ENCODE peak calls at places on chromosomes 11 and 22, in six cellular contexts. One of them, this sample, is unnamed.

GRCh38 chr11:16194566-16194965 is 161.8 kb downstream of the SOX6 start:
- DNase-seq in activated CD4-positive, alpha-beta T cell treated with anti-CD3 and anti-CD28 coated beads for 24 hours: no peak
- DNase-seq in SW 1271: no peak
- DNase-seq in HFFc6: no peak
- DNase-seq in M059J: no peak
- DNase-seq in mammary epithelial cell: no peak
- DNase-seq in this sample: no peak

GRCh38 chr11:115476463-115477286 is 27.5 kb downstream of the CADM1 start:
- DNase-seq in SW 1271: no peak
- DNase-seq in M059J: no peak
- DNase-seq in activated CD4-positive, alpha-beta T cell treated with anti-CD3 and anti-CD28 coated beads for 24 hours: no peak
- DNase-seq in mammary epithelial cell: no peak
- DNase-seq in HFFc6: no peak
- DNase-seq in this sample: no peak

GRCh38 chr11:113730887-113731726 is 25.0 kb upstream of the TMPRSS5 start:
- DNase-seq in HFFc6: peak
- DNase-seq in mammary epithelial cell: peak
- DNase-seq in activated CD4-positive, alpha-beta T cell treated with anti-CD3 and anti-CD28 coated beads for 24 hours: no peak
- DNase-seq in SW 1271: peak
- DNase-seq in M059J: peak
- DNase-seq in this sample: no peak

GRCh38 chr22:43197271-43197941 is 10.5 kb upstream of the TTLL12 start:
- DNase-seq in mammary epithelial cell: no peak
- DNase-seq in M059J: peak
- DNase-seq in HFFc6: peak
- DNase-seq in activated CD4-positive, alpha-beta T cell treated with anti-CD3 and anti-CD28 coated beads for 24 hours: no peak
- DNase-seq in SW 1271: no peak
- DNase-seq in this sample: no peak

GRCh38 chr11:504053-504993 is 2.7 kb downstream of the RNH1 start:
- DNase-seq in M059J: no peak
- DNase-seq in mammary epithelial cell: no peak
- DNase-seq in HFFc6: no peak
- DNase-seq in SW 1271: no peak
- DNase-seq in activated CD4-positive, alpha-beta T cell treated with anti-CD3 and anti-CD28 coated beads for 24 hours: no peak
- DNase-seq in this sample: peak

GRCh38 chr11:66369073-66369894 is 2.3 kb downstream of the SLC29A2 start:
- DNase-seq in mammary epithelial cell: no peak
- DNase-seq in activated CD4-positive, alpha-beta T cell treated with anti-CD3 and anti-CD28 coated beads for 24 hours: no peak
- DNase-seq in SW 1271: no peak
- DNase-seq in M059J: no peak
- DNase-seq in HFFc6: no peak
- DNase-seq in this sample: no peak

GRCh38 chr11:45182902-45183301 is 36.5 kb downstream of the PRDM11 start:
- DNase-seq in HFFc6: peak
- DNase-seq in activated CD4-positive, alpha-beta T cell treated with anti-CD3 and anti-CD28 coated beads for 24 hours: no peak
- DNase-seq in SW 1271: peak
- DNase-seq in M059J: peak
- DNase-seq in mammary epithelial cell: no peak
- DNase-seq in this sample: no peak

GRCh38 chr22:25484916-25485315 is 79.6 kb upstream of the GRK3 start:
- DNase-seq in HFFc6: no peak
- DNase-seq in activated CD4-positive, alpha-beta T cell treated with anti-CD3 and anti-CD28 coated beads for 24 hours: no peak
- DNase-seq in SW 1271: no peak
- DNase-seq in mammary epithelial cell: no peak
- DNase-seq in M059J: no peak
- DNase-seq in this sample: no peak

GRCh38 chr11:32366671-32367070 is 68.7 kb downstream of the WT1 start:
- DNase-seq in M059J: peak
- DNase-seq in activated CD4-positive, alpha-beta T cell treated with anti-CD3 and anti-CD28 coated beads for 24 hours: no peak
- DNase-seq in SW 1271: no peak
- DNase-seq in mammary epithelial cell: no peak
- DNase-seq in HFFc6: no peak
- DNase-seq in this sample: no peak

GRCh38 chr11:95231881-95232605 is 1.0 kb upstream of the SESN3 start:
- DNase-seq in SW 1271: no peak
- DNase-seq in M059J: peak
- DNase-seq in activated CD4-positive, alpha-beta T cell treated with anti-CD3 and anti-CD28 coated beads for 24 hours: peak
- DNase-seq in mammary epithelial cell: peak
- DNase-seq in HFFc6: no peak
- DNase-seq in this sample: peak

GRCh38 chr22:37148742-37149665 is 712 bp downstream of the IL2RB start:
- DNase-seq in HFFc6: no peak
- DNase-seq in mammary epithelial cell: no peak
- DNase-seq in SW 1271: no peak
- DNase-seq in M059J: no peak
- DNase-seq in activated CD4-positive, alpha-beta T cell treated with anti-CD3 and anti-CD28 coated beads for 24 hours: no peak
- DNase-seq in this sample: no peak

GRCh38 chr22:29030618-29031235 is 30.9 kb downstream of the C22orf31 start:
- DNase-seq in M059J: peak
- DNase-seq in mammary epithelial cell: peak
- DNase-seq in HFFc6: peak
- DNase-seq in activated CD4-positive, alpha-beta T cell treated with anti-CD3 and anti-CD28 coated beads for 24 hours: no peak
- DNase-seq in SW 1271: peak
- DNase-seq in this sample: peak

GRCh38 chr11:125968363-125968762 is 22.5 kb downstream of the VSIG10L2 start:
- DNase-seq in HFFc6: no peak
- DNase-seq in activated CD4-positive, alpha-beta T cell treated with anti-CD3 and anti-CD28 coated beads for 24 hours: no peak
- DNase-seq in SW 1271: no peak
- DNase-seq in M059J: no peak
- DNase-seq in mammary epithelial cell: peak
- DNase-seq in this sample: no peak

GRCh38 chr22:43110444-43110926 is at the start of gene BIK:
- DNase-seq in mammary epithelial cell: peak
- DNase-seq in activated CD4-positive, alpha-beta T cell treated with anti-CD3 and anti-CD28 coated beads for 24 hours: no peak
- DNase-seq in M059J: peak
- DNase-seq in SW 1271: peak
- DNase-seq in HFFc6: no peak
- DNase-seq in this sample: peak

GRCh38 chr11:121634889-121635288 is 182.1 kb upstream of the SORL1-AS1 start:
- DNase-seq in mammary epithelial cell: peak
- DNase-seq in M059J: peak
- DNase-seq in SW 1271: no peak
- DNase-seq in activated CD4-positive, alpha-beta T cell treated with anti-CD3 and anti-CD28 coated beads for 24 hours: no peak
- DNase-seq in HFFc6: peak
- DNase-seq in this sample: no peak

GRCh38 chr11:15291885-15292284 is 177.2 kb downstream of the INSC start:
- DNase-seq in HFFc6: no peak
- DNase-seq in activated CD4-positive, alpha-beta T cell treated with anti-CD3 and anti-CD28 coated beads for 24 hours: no peak
- DNase-seq in mammary epithelial cell: no peak
- DNase-seq in M059J: peak
- DNase-seq in SW 1271: no peak
- DNase-seq in this sample: no peak

GRCh38 chr22:48391820-48392219 is 1435.9 kb downstream of the BRD1 start:
- DNase-seq in mammary epithelial cell: no peak
- DNase-seq in HFFc6: no peak
- DNase-seq in activated CD4-positive, alpha-beta T cell treated with anti-CD3 and anti-CD28 coated beads for 24 hours: no peak
- DNase-seq in SW 1271: no peak
- DNase-seq in M059J: no peak
- DNase-seq in this sample: no peak

GRCh38 chr11:30635401-30635989 is 49.3 kb upstream of the MPPED2 start:
- DNase-seq in HFFc6: no peak
- DNase-seq in mammary epithelial cell: no peak
- DNase-seq in M059J: peak
- DNase-seq in activated CD4-positive, alpha-beta T cell treated with anti-CD3 and anti-CD28 coated beads for 24 hours: no peak
- DNase-seq in SW 1271: no peak
- DNase-seq in this sample: no peak

GRCh38 chr22:44622147-44622427 is 79.9 kb upstream of the PRR5 start:
- DNase-seq in M059J: no peak
- DNase-seq in mammary epithelial cell: no peak
- DNase-seq in HFFc6: no peak
- DNase-seq in SW 1271: no peak
- DNase-seq in activated CD4-positive, alpha-beta T cell treated with anti-CD3 and anti-CD28 coated beads for 24 hours: no peak
- DNase-seq in this sample: no peak

GRCh38 chr22:19823638-19824196 is 31.0 kb downstream of the GNB1L start:
- DNase-seq in SW 1271: no peak
- DNase-seq in mammary epithelial cell: peak
- DNase-seq in activated CD4-positive, alpha-beta T cell treated with anti-CD3 and anti-CD28 coated beads for 24 hours: no peak
- DNase-seq in M059J: no peak
- DNase-seq in HFFc6: no peak
- DNase-seq in this sample: no peak

GRCh38 chr22:41308054-41308453 is 6.7 kb downstream of the ZC3H7B start:
- DNase-seq in activated CD4-positive, alpha-beta T cell treated with anti-CD3 and anti-CD28 coated beads for 24 hours: no peak
- DNase-seq in mammary epithelial cell: no peak
- DNase-seq in SW 1271: no peak
- DNase-seq in M059J: peak
- DNase-seq in HFFc6: peak
- DNase-seq in this sample: no peak

GRCh38 chr11:120626791-120627190 is 115.2 kb downstream of the GRIK4 start:
- DNase-seq in SW 1271: no peak
- DNase-seq in HFFc6: no peak
- DNase-seq in activated CD4-positive, alpha-beta T cell treated with anti-CD3 and anti-CD28 coated beads for 24 hours: no peak
- DNase-seq in mammary epithelial cell: no peak
- DNase-seq in M059J: no peak
- DNase-seq in this sample: no peak

GRCh38 chr11:67564230-67564629 is 19.4 kb upstream of the GSTP1 start:
- DNase-seq in mammary epithelial cell: peak
- DNase-seq in M059J: peak
- DNase-seq in SW 1271: no peak
- DNase-seq in activated CD4-positive, alpha-beta T cell treated with anti-CD3 and anti-CD28 coated beads for 24 hours: no peak
- DNase-seq in HFFc6: no peak
- DNase-seq in this sample: no peak

GRCh38 chr11:16598032-16598431 is 140.4 kb upstream of the C11orf58 start:
- DNase-seq in activated CD4-positive, alpha-beta T cell treated with anti-CD3 and anti-CD28 coated beads for 24 hours: no peak
- DNase-seq in SW 1271: no peak
- DNase-seq in mammary epithelial cell: no peak
- DNase-seq in M059J: no peak
- DNase-seq in HFFc6: no peak
- DNase-seq in this sample: no peak

GRCh38 chr11:98616256-98616655 is 404.5 kb upstream of the CNTN5 start:
- DNase-seq in mammary epithelial cell: no peak
- DNase-seq in M059J: no peak
- DNase-seq in HFFc6: no peak
- DNase-seq in SW 1271: no peak
- DNase-seq in activated CD4-positive, alpha-beta T cell treated with anti-CD3 and anti-CD28 coated beads for 24 hours: no peak
- DNase-seq in this sample: no peak

GRCh38 chr22:50173221-50173982 is 2.9 kb downstream of the PANX2 start:
- DNase-seq in SW 1271: no peak
- DNase-seq in activated CD4-positive, alpha-beta T cell treated with anti-CD3 and anti-CD28 coated beads for 24 hours: no peak
- DNase-seq in mammary epithelial cell: no peak
- DNase-seq in HFFc6: no peak
- DNase-seq in M059J: no peak
- DNase-seq in this sample: peak

GRCh38 chr11:3121931-3122774 is 43.0 kb downstream of the OSBPL5 start:
- DNase-seq in HFFc6: no peak
- DNase-seq in SW 1271: no peak
- DNase-seq in activated CD4-positive, alpha-beta T cell treated with anti-CD3 and anti-CD28 coated beads for 24 hours: no peak
- DNase-seq in mammary epithelial cell: no peak
- DNase-seq in M059J: no peak
- DNase-seq in this sample: peak

GRCh38 chr11:94813436-94813720 is 45.2 kb downstream of the AMOTL1 start:
- DNase-seq in SW 1271: no peak
- DNase-seq in HFFc6: no peak
- DNase-seq in activated CD4-positive, alpha-beta T cell treated with anti-CD3 and anti-CD28 coated beads for 24 hours: no peak
- DNase-seq in mammary epithelial cell: no peak
- DNase-seq in M059J: no peak
- DNase-seq in this sample: no peak